ENCODE peak calls at places on chromosomes 7 and 10, in four cellular contexts. Y is K562, T is GM12892, M is GM12878. X is an unnamed sample.

GRCh38 chr10:131554821-131555220 is 243.3 kb upstream of the TCERG1L start:
- DNase-seq in T (no peak), Y (no peak), M (no peak), X (no peak)

GRCh38 chr10:24707445-24707844 is 16.2 kb downstream of the ARHGAP21 start:
- DNase-seq in M (no peak), T (no peak), Y (no peak), X (no peak)

GRCh38 chr10:62597226-62597625 is 207.3 kb upstream of the ADO start:
- DNase-seq in T (no peak), M (no peak), Y (no peak), X (no peak)

GRCh38 chr10:88897019-88897853 is 17.2 kb downstream of the STAMBPL1 start:
- DNase-seq in T (no peak), Y (no peak), M (no peak), X (no peak)

GRCh38 chr7:151206914-151207313 is 3.4 kb downstream of the H2BK1 start:
- DNase-seq in Y (no peak), T (no peak), M (no peak), X (no peak)

GRCh38 chr10:47054936-47055335 is 143.7 kb downstream of the PTPN20 start:
- DNase-seq in Y (no peak), M (no peak), T (no peak), X (no peak)

GRCh38 chr10:79328737-79329504 is 18.3 kb upstream of the PPIF start:
- DNase-seq in T (no peak), M (no peak), Y (no peak), X (no peak)

GRCh38 chr7:91517408-91517807 is 253.2 kb downstream of the FZD1 start:
- DNase-seq in M (no peak), T (no peak), Y (no peak), X (no peak)

GRCh38 chr10:18312385-18313145 is 172.3 kb downstream of the CACNB2 start:
- DNase-seq in M (no peak), Y (peak; percentile 14), T (no peak), X (peak; percentile 7)

GRCh38 chr7:27184342-27185012 is 555 bp downstream of the HOXA11 start:
- DNase-seq in Y (no peak), M (no peak), T (no peak), X (no peak)

GRCh38 chr10:92830478-92831389 is 17.6 kb upstream of the EXOC6 start:
- DNase-seq in Y (peak; percentile 26), M (no peak), T (no peak), X (no peak)

GRCh38 chr10:90983940-90984549 is 63.2 kb upstream of the ANKRD1 start:
- DNase-seq in T (no peak), M (no peak), Y (no peak), X (no peak)

GRCh38 chr7:157006205-157006747 is 4.2 kb downstream of the MNX1 start:
- DNase-seq in T (no peak), M (no peak), Y (no peak), X (no peak)

GRCh38 chr7:44172803-44173424 is 16.3 kb downstream of the GCK start:
- DNase-seq in T (no peak), M (no peak), Y (no peak), X (no peak)

GRCh38 chr7:43847496-43847895 is 21.8 kb downstream of the MRPS24 start:
- DNase-seq in M (no peak), T (no peak), Y (no peak), X (no peak)

GRCh38 chr7:117205856-117206255 is 117.0 kb downstream of the WNT2 start:
- DNase-seq in M (no peak), Y (no peak), T (no peak), X (no peak)

GRCh38 chr10:132526676-132527075 is 10.9 kb upstream of the INPP5A start:
- DNase-seq in T (no peak), Y (no peak), M (no peak), X (no peak)

GRCh38 chr7:130296221-130296951 is 3.4 kb downstream of the CPA4 start:
- DNase-seq in M (no peak), Y (no peak), T (no peak), X (no peak)

GRCh38 chr10:133109736-133110532 is 22.2 kb downstream of the ADGRA1 start:
- DNase-seq in M (no peak), T (no peak), Y (no peak), X (no peak)

GRCh38 chr10:74223755-74224530 is 72.9 kb downstream of the ADK start:
- DNase-seq in M (no peak), Y (no peak), T (no peak), X (no peak)

GRCh38 chr10:11270135-11270857 is 252.6 kb downstream of the CELF2 start:
- DNase-seq in T (peak; percentile 50), Y (peak; percentile 66), M (peak; percentile 60), X (no peak)

GRCh38 chr10:116120688-116121087 is 152.3 kb downstream of the GFRA1 start:
- DNase-seq in Y (peak; percentile 39), T (no peak), M (no peak), X (no peak)

GRCh38 chr7:24865994-24866615 is 108.8 kb upstream of the GSDME start:
- DNase-seq in Y (no peak), M (no peak), T (no peak), X (no peak)

GRCh38 chr10:2858452-2858851 is 208.9 kb upstream of the PFKP start:
- DNase-seq in Y (no peak), M (no peak), T (no peak), X (no peak)

GRCh38 chr7:98556288-98556687 is 60.8 kb upstream of the NPTX2 start:
- DNase-seq in M (no peak), Y (no peak), T (no peak), X (no peak)

GRCh38 chr7:67738958-67739357 is 742.3 kb downstream of the TYW1 start:
- DNase-seq in T (no peak), M (no peak), Y (no peak), X (no peak)

GRCh38 chr7:123657304-123657685 is 1.6 kb downstream of the LMOD2 start:
- DNase-seq in M (no peak), T (no peak), Y (no peak), X (no peak)

DNA sequence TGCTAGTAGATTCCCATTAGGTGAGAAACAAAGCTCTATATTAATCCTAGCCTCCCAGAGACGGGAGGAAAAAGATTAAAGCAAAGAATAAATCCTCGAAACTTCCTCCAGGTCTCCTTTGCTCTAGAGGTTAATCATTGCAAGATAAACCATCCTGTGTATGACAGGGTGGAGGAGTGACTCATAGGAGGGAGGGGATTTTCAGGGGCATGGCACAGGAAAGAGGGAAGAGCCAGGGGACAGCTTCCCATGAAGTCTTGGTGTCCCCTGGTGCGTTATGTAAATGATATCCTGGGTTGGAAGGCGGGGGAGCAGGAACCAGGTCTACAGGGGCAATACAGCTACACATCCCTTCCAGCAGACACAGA is 780 bp downstream of the CYP3A5 start:
- DNase-seq in M (no peak), T (no peak), Y (peak; percentile 51), X (no peak)
- TF ChIP-seq POLR2A in M (no peak), T (no peak), Y (no peak), X (no peak)

DNA sequence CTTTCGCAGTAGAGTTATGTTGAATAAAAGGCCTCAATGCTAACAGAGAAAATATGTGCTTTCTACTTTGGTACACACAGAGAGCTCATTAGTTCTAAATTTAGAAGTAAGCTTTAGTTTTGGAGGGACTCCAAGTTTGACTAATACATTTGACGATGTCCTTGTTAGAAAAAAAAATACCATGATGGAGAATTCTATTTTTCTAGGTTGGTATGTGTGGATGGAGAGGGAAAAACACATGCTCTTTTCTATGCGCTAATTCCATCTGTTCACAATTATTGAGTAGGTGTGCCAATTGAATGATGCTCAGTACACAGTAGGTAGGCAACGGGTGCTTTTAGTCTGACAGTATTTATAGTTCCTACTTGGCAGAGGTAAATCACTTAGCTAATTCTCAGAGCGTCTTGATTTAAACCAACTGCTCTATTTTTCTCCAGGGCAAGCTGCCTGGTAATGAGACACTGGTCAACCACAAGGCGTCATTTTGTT is 327.2 kb upstream of the AKR1E2 start:
- DNase-seq in Y (no peak), M (no peak), T (no peak), X (no peak)
- TF ChIP-seq POLR2AphosphoS5 in Y (no peak), M (no peak), T (no peak), X (no peak)

GRCh38 chr10:108393111-108393510 is 1228.6 kb upstream of the SORCS1 start:
- DNase-seq in T (no peak), Y (no peak), M (no peak), X (no peak)
- TF ChIP-seq TAF1 in T (no peak), Y (no peak), M (no peak), X (no peak)

GRCh38 chr7:139341058-139341775 is at the start of gene FMC1:
- DNase-seq in T (peak; percentile 69), M (peak; percentile 74), Y (peak; percentile 86), X (peak; percentile 47)
- TF ChIP-seq POLR2A in T (peak; percentile 77), M (peak; percentile 86), Y (peak; percentile 99), X (peak; percentile 21)

DNA sequence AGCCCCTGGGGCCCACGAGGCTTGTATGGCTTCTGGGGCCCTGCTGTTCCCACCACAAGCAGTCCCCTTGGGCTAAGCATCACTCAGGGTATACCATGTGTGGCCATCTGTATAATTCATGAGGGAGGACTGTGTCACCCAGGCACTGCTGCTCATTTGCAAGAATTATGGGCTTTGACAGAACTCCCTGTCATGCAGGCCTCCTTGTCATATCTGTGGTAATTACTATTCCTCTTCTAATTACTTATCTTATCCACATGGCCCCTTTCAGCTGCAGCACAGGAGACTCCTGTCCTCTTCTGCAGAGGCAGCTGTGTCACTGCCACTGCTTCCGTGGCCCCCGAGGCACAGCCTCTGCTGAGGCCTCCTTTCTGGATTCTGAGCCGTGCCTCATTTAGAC is 46.3 kb downstream of the LRMDA start:
- DNase-seq in M (no peak), T (no peak), Y (no peak), X (no peak)
- TF ChIP-seq POLR2AphosphoS5 in M (no peak), T (no peak), Y (no peak), X (no peak)

DNA sequence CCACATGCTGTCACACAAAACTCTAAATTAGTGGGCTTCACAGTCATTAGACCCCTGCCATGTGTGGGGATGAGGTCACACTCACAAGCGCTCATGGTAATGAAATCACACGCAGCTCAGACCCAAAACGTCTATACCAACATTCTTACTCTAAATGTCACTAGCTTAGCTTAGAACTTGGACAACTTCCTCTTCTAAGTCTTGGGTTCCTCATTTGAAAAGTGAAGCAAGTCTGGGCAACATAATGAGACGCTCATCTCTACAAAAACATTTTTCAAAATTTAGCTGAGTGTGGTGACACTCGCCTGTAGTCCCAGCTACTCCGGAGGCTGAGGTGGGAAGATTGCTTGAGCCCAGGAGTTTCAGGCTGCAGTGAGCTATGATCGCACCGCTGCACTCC is 92.7 kb upstream of the MACROH2A2 start:
- DNase-seq in M (no peak), Y (no peak), T (no peak), X (no peak)
- TF ChIP-seq TAF1 in M (no peak), Y (no peak), T (no peak), X (no peak)